ENCODE peak calls at places on chromosomes 6 and 20, in eight cellular contexts. One of them, this sample, is unnamed.

GRCh38 chr20:22582960-22583772 is 1.2 kb downstream of the FOXA2 start:
- DNase-seq in Peyer's patch: peak; percentile 65
- DNase-seq in K562: no peak
- DNase-seq in upper lobe of right lung: peak; percentile 76
- DNase-seq in CD8-positive, alpha-beta memory T cell: no peak
- DNase-seq in cardiac muscle cell: no peak
- DNase-seq in lower lobe of right lung: peak; percentile 52
- DNase-seq in psoas muscle: no peak
- DNase-seq in this sample: no peak

GRCh38 chr6:15363164-15363522 is 117.3 kb downstream of the JARID2 start:
- DNase-seq in lower lobe of right lung: no peak
- DNase-seq in CD8-positive, alpha-beta memory T cell: no peak
- DNase-seq in cardiac muscle cell: no peak
- DNase-seq in upper lobe of right lung: no peak
- DNase-seq in psoas muscle: no peak
- DNase-seq in Peyer's patch: no peak
- DNase-seq in K562: no peak
- DNase-seq in this sample: no peak

GRCh38 chr20:24895898-24896658 is 53.0 kb upstream of the CST7 start:
- DNase-seq in upper lobe of right lung: peak; percentile 22
- DNase-seq in Peyer's patch: no peak
- DNase-seq in psoas muscle: no peak
- DNase-seq in cardiac muscle cell: no peak
- DNase-seq in lower lobe of right lung: no peak
- DNase-seq in K562: no peak
- DNase-seq in CD8-positive, alpha-beta memory T cell: no peak
- DNase-seq in this sample: no peak

GRCh38 chr6:107488875-107489635 is 862 bp upstream of the SOBP start:
- DNase-seq in K562: peak; percentile 31
- DNase-seq in psoas muscle: peak; percentile 69
- DNase-seq in upper lobe of right lung: peak; percentile 69
- DNase-seq in CD8-positive, alpha-beta memory T cell: no peak
- DNase-seq in Peyer's patch: peak; percentile 62
- DNase-seq in cardiac muscle cell: peak; percentile 34
- DNase-seq in lower lobe of right lung: peak; percentile 48
- DNase-seq in this sample: no peak

GRCh38 chr20:15359056-15359455 is 1021.6 kb upstream of the FLRT3 start:
- DNase-seq in K562: no peak
- DNase-seq in psoas muscle: no peak
- DNase-seq in lower lobe of right lung: no peak
- DNase-seq in upper lobe of right lung: no peak
- DNase-seq in CD8-positive, alpha-beta memory T cell: no peak
- DNase-seq in Peyer's patch: no peak
- DNase-seq in cardiac muscle cell: no peak
- DNase-seq in this sample: no peak

GRCh38 chr6:165106261-165106660 is 203.1 kb downstream of the C6orf118 start:
- DNase-seq in CD8-positive, alpha-beta memory T cell: no peak
- DNase-seq in Peyer's patch: no peak
- DNase-seq in cardiac muscle cell: no peak
- DNase-seq in psoas muscle: no peak
- DNase-seq in lower lobe of right lung: no peak
- DNase-seq in K562: no peak
- DNase-seq in upper lobe of right lung: no peak
- DNase-seq in this sample: no peak

GRCh38 chr6:28537509-28538140 is 11.9 kb downstream of the GPX5 start:
- DNase-seq in K562: no peak
- DNase-seq in Peyer's patch: no peak
- DNase-seq in lower lobe of right lung: no peak
- DNase-seq in cardiac muscle cell: no peak
- DNase-seq in psoas muscle: no peak
- DNase-seq in CD8-positive, alpha-beta memory T cell: no peak
- DNase-seq in upper lobe of right lung: no peak
- DNase-seq in this sample: no peak

GRCh38 chr20:14374191-14374590 is 36.8 kb upstream of the FLRT3 start:
- DNase-seq in cardiac muscle cell: no peak
- DNase-seq in K562: no peak
- DNase-seq in Peyer's patch: no peak
- DNase-seq in upper lobe of right lung: no peak
- DNase-seq in CD8-positive, alpha-beta memory T cell: no peak
- DNase-seq in psoas muscle: no peak
- DNase-seq in lower lobe of right lung: no peak
- DNase-seq in this sample: no peak

GRCh38 chr20:63751471-63752271 is 12.1 kb downstream of the SLC2A4RG start:
- DNase-seq in psoas muscle: peak; percentile 40
- DNase-seq in upper lobe of right lung: no peak
- DNase-seq in Peyer's patch: no peak
- DNase-seq in K562: peak; percentile 39
- DNase-seq in CD8-positive, alpha-beta memory T cell: no peak
- DNase-seq in lower lobe of right lung: no peak
- DNase-seq in cardiac muscle cell: no peak
- DNase-seq in this sample: no peak

GRCh38 chr6:14726816-14727493 is 518.9 kb upstream of the JARID2 start:
- DNase-seq in Peyer's patch: no peak
- DNase-seq in upper lobe of right lung: no peak
- DNase-seq in psoas muscle: no peak
- DNase-seq in lower lobe of right lung: no peak
- DNase-seq in K562: no peak
- DNase-seq in CD8-positive, alpha-beta memory T cell: no peak
- DNase-seq in cardiac muscle cell: no peak
- DNase-seq in this sample: no peak

GRCh38 chr6:15313367-15313766 is 67.5 kb downstream of the JARID2 start:
- DNase-seq in psoas muscle: peak; percentile 61
- DNase-seq in lower lobe of right lung: peak; percentile 56
- DNase-seq in K562: no peak
- DNase-seq in upper lobe of right lung: peak; percentile 71
- DNase-seq in Peyer's patch: no peak
- DNase-seq in cardiac muscle cell: no peak
- DNase-seq in CD8-positive, alpha-beta memory T cell: no peak
- DNase-seq in this sample: no peak

GRCh38 chr6:158803733-158804143 is 15.4 kb downstream of the EZR start:
- DNase-seq in upper lobe of right lung: no peak
- DNase-seq in CD8-positive, alpha-beta memory T cell: peak; percentile 52
- DNase-seq in Peyer's patch: no peak
- DNase-seq in K562: no peak
- DNase-seq in psoas muscle: no peak
- DNase-seq in cardiac muscle cell: peak; percentile 45
- DNase-seq in lower lobe of right lung: no peak
- DNase-seq in this sample: peak; percentile 55

DNA sequence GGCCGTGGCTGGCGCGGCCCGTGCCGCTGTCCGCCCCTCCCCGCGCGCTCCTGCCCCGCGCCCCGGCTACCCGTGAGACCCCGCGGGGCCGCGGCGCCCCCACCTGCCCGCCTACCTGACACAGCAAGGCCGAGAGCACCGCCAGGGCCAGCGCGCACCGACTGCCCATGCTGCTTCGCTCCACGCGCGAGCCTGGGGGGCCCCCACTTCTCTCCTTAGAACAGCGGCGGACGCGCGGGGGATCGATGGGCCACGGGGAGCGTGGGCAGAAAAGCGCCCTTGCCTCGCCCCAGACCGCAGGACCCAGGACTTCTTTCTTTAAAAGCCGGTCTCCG is 940 bp downstream of the DLL1 start:
- DNase-seq in lower lobe of right lung: no peak
- DNase-seq in upper lobe of right lung: no peak
- DNase-seq in Peyer's patch: no peak
- DNase-seq in CD8-positive, alpha-beta memory T cell: no peak
- DNase-seq in psoas muscle: no peak
- DNase-seq in K562: no peak
- DNase-seq in cardiac muscle cell: no peak
- DNase-seq in this sample: no peak
- H3K27ac ChIP-seq in lower lobe of right lung: peak overlapping the region; percentile 81
- H3K27ac ChIP-seq in upper lobe of right lung: peak overlapping the region; percentile 71
- H3K27ac ChIP-seq in Peyer's patch: peak overlapping the region; percentile 44
- H3K27ac ChIP-seq in CD8-positive, alpha-beta memory T cell: no peak overlapping the region
- H3K27ac ChIP-seq in psoas muscle: peak overlapping the region; percentile 55
- H3K27ac ChIP-seq in K562: no peak overlapping the region
- H3K27ac ChIP-seq in cardiac muscle cell: no peak overlapping the region
- H3K27ac ChIP-seq in this sample: no peak overlapping the region

DNA sequence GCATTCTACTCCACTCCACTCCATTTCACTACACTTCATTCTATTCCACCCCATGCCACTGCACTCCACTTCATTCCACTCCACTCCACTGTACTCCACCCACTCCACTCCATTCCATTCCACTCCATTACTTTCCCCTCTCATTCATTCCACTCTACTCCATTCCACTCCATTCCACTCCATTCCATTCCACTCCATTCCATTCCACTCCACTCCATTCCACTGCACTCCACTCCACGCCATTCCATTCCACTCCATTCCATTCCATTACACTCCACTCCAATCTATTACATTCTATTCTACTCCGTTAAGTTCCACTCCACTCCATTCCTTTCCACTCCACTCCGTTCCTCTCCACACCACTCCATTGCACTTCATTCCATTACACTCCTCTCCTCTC is 25.0 kb upstream of the DEFB125 start:
- DNase-seq in Peyer's patch: no peak
- DNase-seq in psoas muscle: no peak
- DNase-seq in upper lobe of right lung: no peak
- DNase-seq in cardiac muscle cell: no peak
- DNase-seq in CD8-positive, alpha-beta memory T cell: no peak
- DNase-seq in K562: no peak
- DNase-seq in lower lobe of right lung: no peak
- DNase-seq in this sample: no peak
- H3K9me3 ChIP-seq in Peyer's patch: no peaks in the 10 kb centered on the region
- H3K9me3 ChIP-seq in psoas muscle: no peaks in the 10 kb centered on the region
- H3K9me3 ChIP-seq in upper lobe of right lung: no peaks in the 10 kb centered on the region
- H3K9me3 ChIP-seq in cardiac muscle cell: no peaks in the 10 kb centered on the region
- H3K9me3 ChIP-seq in CD8-positive, alpha-beta memory T cell: no peaks in the 10 kb centered on the region
- H3K9me3 ChIP-seq in K562: no peaks in the 10 kb centered on the region
- H3K9me3 ChIP-seq in lower lobe of right lung: no peaks in the 10 kb centered on the region
- H3K9me3 ChIP-seq in this sample: no peaks in the 10 kb centered on the region

DNA sequence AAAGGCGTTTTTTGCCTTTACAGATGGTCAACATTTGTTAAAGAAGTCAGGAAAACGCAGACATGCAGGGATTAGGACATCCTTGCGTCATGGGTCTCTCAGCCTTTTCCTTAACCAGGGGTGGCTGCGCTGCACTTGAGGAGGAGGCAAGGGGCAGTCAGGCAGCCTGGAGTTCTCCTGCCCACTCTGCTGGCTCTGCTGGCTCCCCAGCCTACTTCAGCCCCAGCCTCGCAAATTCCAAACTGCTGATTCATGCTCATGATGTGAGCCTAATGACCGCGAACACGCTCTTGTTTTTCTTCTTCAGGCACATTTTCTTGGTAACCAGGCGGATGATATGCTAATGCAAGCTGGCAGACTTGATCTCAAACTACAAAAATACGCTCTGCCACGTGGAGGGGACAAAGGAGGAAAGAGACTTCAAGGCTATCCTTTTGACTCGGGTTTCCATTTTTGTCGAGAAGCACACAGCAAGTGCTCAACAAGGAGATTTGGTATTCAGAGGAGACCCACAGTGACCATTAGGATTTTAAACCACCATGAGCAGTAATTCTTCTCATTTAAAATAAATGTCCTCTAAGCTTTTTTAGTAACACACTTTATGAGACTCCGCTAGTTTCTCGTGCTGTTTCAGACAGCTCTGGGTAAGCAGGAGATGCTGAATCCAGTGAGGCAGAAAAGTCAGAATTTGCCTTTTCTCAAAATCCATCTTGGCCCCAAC is 290.2 kb upstream of the STXBP5 start:
- DNase-seq in psoas muscle: peak; percentile 67
- DNase-seq in upper lobe of right lung: peak; percentile 82
- DNase-seq in CD8-positive, alpha-beta memory T cell: no peak
- DNase-seq in cardiac muscle cell: peak; percentile 99
- DNase-seq in Peyer's patch: no peak
- DNase-seq in lower lobe of right lung: peak; percentile 75
- DNase-seq in K562: peak; percentile 77
- DNase-seq in this sample: no peak
- H3K4me3 ChIP-seq in psoas muscle: peak overlapping the region; percentile 47
- H3K4me3 ChIP-seq in upper lobe of right lung: peak overlapping the region; percentile 25
- H3K4me3 ChIP-seq in CD8-positive, alpha-beta memory T cell: no peak overlapping the region
- H3K4me3 ChIP-seq in cardiac muscle cell: no peak overlapping the region
- H3K4me3 ChIP-seq in Peyer's patch: no peak overlapping the region
- H3K4me3 ChIP-seq in lower lobe of right lung: peak overlapping the region; percentile 25
- H3K4me3 ChIP-seq in K562: peak overlapping the region; percentile 10
- H3K4me3 ChIP-seq in this sample: no peak overlapping the region

DNA sequence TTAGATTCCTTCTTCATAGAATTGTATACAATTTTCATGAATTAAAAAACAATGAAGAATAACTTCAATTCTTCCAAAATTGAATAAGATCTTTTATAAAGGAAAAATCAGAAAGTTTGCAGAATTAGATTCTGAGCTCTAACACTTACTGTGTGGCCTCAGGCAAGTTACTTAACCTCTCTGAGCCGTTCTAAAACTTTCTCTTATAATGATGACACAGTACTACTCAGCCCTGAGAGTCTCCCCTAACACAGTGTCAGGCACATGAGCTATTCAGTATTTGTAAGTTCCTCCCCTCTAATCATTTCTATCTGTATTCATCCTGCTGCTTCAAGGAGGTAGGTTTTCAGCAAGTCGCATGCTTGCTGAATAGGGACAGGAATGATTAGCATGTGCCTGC is 11.3 kb downstream of the ID4 start:
- DNase-seq in K562: no peak
- DNase-seq in Peyer's patch: no peak
- DNase-seq in cardiac muscle cell: no peak
- DNase-seq in upper lobe of right lung: no peak
- DNase-seq in psoas muscle: no peak
- DNase-seq in lower lobe of right lung: no peak
- DNase-seq in CD8-positive, alpha-beta memory T cell: no peak
- DNase-seq in this sample: no peak
- H3K27ac ChIP-seq in K562: no peak overlapping the region
- H3K27ac ChIP-seq in Peyer's patch: no peak overlapping the region
- H3K27ac ChIP-seq in cardiac muscle cell: no peak overlapping the region
- H3K27ac ChIP-seq in upper lobe of right lung: peak overlapping the region; percentile 21
- H3K27ac ChIP-seq in psoas muscle: no peak overlapping the region
- H3K27ac ChIP-seq in lower lobe of right lung: no peak overlapping the region
- H3K27ac ChIP-seq in CD8-positive, alpha-beta memory T cell: no peak overlapping the region
- H3K27ac ChIP-seq in this sample: no peak overlapping the region

DNA sequence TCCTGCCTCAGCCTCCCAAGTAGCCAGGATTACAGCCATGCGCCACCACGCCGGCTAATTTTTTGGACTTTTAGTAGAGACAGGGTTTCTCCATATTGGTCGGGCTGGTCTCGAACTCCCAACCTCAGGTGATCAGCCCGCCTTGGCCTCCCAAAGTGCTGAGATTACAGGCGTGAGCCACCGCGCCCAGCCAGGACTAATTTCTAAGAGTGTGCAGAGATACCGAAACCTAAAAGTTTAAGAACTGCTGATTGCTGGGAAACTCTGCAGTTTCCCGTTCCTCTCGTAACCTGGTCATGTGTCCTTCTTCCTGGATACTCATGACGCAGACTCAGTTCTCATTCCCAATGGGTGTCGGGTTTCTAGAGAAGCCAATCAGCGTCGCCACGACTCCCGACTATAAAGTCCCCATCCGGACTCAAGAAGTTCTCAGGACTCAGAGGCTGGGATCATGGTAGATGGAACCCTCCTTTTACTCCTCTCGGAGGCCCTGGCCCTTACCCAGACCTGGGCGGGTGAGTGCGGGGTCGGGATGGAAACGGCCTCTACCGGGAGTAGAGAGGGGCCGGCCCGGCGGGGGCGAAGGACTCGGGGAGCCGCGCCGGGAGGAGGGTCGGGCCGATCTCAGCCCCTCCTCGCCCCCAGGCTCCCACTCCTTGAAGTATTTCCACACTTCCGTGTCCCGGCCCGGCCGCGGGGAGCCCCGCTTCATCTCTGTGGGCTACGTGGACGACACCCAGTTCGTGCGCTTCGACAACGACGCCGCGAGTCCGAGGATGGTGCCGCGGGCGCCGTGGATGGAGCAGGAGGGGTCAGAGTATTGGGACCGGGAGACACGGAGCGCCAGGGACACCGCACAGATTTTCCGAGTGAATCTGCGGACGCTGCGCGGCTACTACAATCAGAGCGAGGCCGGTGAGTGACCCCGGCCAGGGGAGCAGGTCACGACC is at the start of gene HLA-E:
- DNase-seq in Peyer's patch: peak; percentile 83
- DNase-seq in lower lobe of right lung: peak; percentile 94
- DNase-seq in K562: peak; percentile 86
- DNase-seq in cardiac muscle cell: peak; percentile 100
- DNase-seq in psoas muscle: peak; percentile 91
- DNase-seq in upper lobe of right lung: peak; percentile 92
- DNase-seq in CD8-positive, alpha-beta memory T cell: peak; percentile 84
- DNase-seq in this sample: peak; percentile 86
- H3K9me3 ChIP-seq in Peyer's patch: no peaks in the 10 kb centered on the region
- H3K9me3 ChIP-seq in lower lobe of right lung: no peaks in the 10 kb centered on the region
- H3K9me3 ChIP-seq in K562: no peaks in the 10 kb centered on the region
- H3K9me3 ChIP-seq in cardiac muscle cell: no peaks in the 10 kb centered on the region
- H3K9me3 ChIP-seq in psoas muscle: no peaks in the 10 kb centered on the region
- H3K9me3 ChIP-seq in upper lobe of right lung: no peaks in the 10 kb centered on the region
- H3K9me3 ChIP-seq in CD8-positive, alpha-beta memory T cell: no peaks in the 10 kb centered on the region
- H3K9me3 ChIP-seq in this sample: no peaks in the 10 kb centered on the region